ENCODE peak calls at places on chromosomes 11 and 22, in seven cellular contexts. X is left ventricle myocardium inferior, E is foreskin fibroblast, R is adrenal gland, I is lower leg skin, D is A549, P is tibial nerve. N is an unnamed sample.

GRCh38 chr11:75280770-75281468 is 40.3 kb downstream of the TPBGL start:
- DNase-seq in X (peak; percentile 15), E (no peak), R (no peak), I (peak; percentile 52), D (no peak), P (no peak), N (no peak)

GRCh38 chr11:102733232-102733875 is 8.6 kb upstream of the MMP8 start:
- DNase-seq in X (peak; percentile 19), E (peak; percentile 74), R (peak; percentile 24), I (no peak), D (peak; percentile 64), P (peak; percentile 14), N (no peak)

GRCh38 chr11:126430581-126431320 is 75.3 kb downstream of the ST3GAL4 start:
- DNase-seq in X (no peak), E (peak; percentile 25), R (no peak), I (no peak), D (no peak), P (no peak), N (no peak)

GRCh38 chr11:119343726-119344125 is 2.8 kb downstream of the MFRP start:
- DNase-seq in X (no peak), E (no peak), R (no peak), I (no peak), D (no peak), P (no peak), N (no peak)

GRCh38 chr22:41910599-41911291 is 4.1 kb downstream of the SHISA8 start:
- DNase-seq in X (peak; percentile 56), E (peak; percentile 62), R (peak; percentile 71), I (no peak), D (no peak), P (peak; percentile 25), N (no peak)

GRCh38 chr11:8291421-8292350 is 28.0 kb upstream of the LMO1 start:
- DNase-seq in X (no peak), E (no peak), R (peak; percentile 6), I (peak; percentile 66), D (no peak), P (no peak), N (no peak)

GRCh38 chr11:113261709-113262475 is 52.5 kb upstream of the TTC12 start:
- DNase-seq in X (no peak), E (no peak), R (peak; percentile 56), I (peak; percentile 45), D (no peak), P (no peak), N (no peak)

GRCh38 chr11:57425565-57426438 is 1.1 kb downstream of the SLC43A3 start:
- DNase-seq in X (peak; percentile 65), E (peak; percentile 58), R (peak; percentile 23), I (peak; percentile 94), D (no peak), P (peak; percentile 43), N (no peak)

GRCh38 chr22:19663286-19663815 is 51.0 kb upstream of the SEPTIN5 start:
- DNase-seq in X (peak; percentile 80), E (peak; percentile 83), R (peak; percentile 68), I (peak; percentile 92), D (no peak), P (no peak), N (peak; percentile 54)

GRCh38 chr11:44623716-44624491 is 58.4 kb downstream of the CD82 start:
- DNase-seq in X (no peak), E (no peak), R (peak; percentile 16), I (peak; percentile 84), D (no peak), P (no peak), N (no peak)

GRCh38 chr11:126521196-126521595 is 165.7 kb downstream of the ST3GAL4 start:
- DNase-seq in X (no peak), E (no peak), R (no peak), I (no peak), D (no peak), P (no peak), N (no peak)

GRCh38 chr22:40332319-40332781 is 13.9 kb upstream of the ADSL start:
- DNase-seq in X (no peak), E (peak; percentile 68), R (no peak), I (no peak), D (no peak), P (no peak), N (no peak)

GRCh38 chr11:128576555-128576954 is 10.8 kb downstream of the ETS1 start:
- DNase-seq in X (no peak), E (no peak), R (no peak), I (no peak), D (no peak), P (no peak), N (no peak)

GRCh38 chr22:28435960-28436359 is 243.7 kb downstream of the TTC28 start:
- DNase-seq in X (no peak), E (no peak), R (no peak), I (no peak), D (no peak), P (no peak), N (no peak)

GRCh38 chr11:45909594-45910475 is 2.8 kb upstream of the FREY1 start:
- DNase-seq in X (no peak), E (no peak), R (no peak), I (no peak), D (no peak), P (no peak), N (no peak)

GRCh38 chr11:74731301-74732094 is at the start of gene CHRDL2:
- DNase-seq in X (no peak), E (peak; percentile 55), R (no peak), I (peak; percentile 76), D (peak; percentile 30), P (no peak), N (no peak)

GRCh38 chr11:2525166-2525861 is 80.5 kb downstream of the KCNQ1 start:
- DNase-seq in X (peak; percentile 9), E (no peak), R (peak; percentile 19), I (peak; percentile 78), D (no peak), P (peak; percentile 9), N (no peak)

GRCh38 chr11:2527621-2528291 is 82.9 kb downstream of the KCNQ1 start:
- DNase-seq in X (peak; percentile 14), E (no peak), R (peak; percentile 22), I (peak; percentile 85), D (no peak), P (peak; percentile 5), N (no peak)

GRCh38 chr11:2528301-2529050 is 83.7 kb downstream of the KCNQ1 start:
- DNase-seq in X (no peak), E (no peak), R (peak; percentile 15), I (peak; percentile 76), D (no peak), P (no peak), N (no peak)

GRCh38 chr11:2525941-2526807 is 81.4 kb downstream of the KCNQ1 start:
- DNase-seq in X (peak; percentile 12), E (no peak), R (peak; percentile 21), I (peak; percentile 84), D (no peak), P (peak; percentile 3), N (no peak)

DNA sequence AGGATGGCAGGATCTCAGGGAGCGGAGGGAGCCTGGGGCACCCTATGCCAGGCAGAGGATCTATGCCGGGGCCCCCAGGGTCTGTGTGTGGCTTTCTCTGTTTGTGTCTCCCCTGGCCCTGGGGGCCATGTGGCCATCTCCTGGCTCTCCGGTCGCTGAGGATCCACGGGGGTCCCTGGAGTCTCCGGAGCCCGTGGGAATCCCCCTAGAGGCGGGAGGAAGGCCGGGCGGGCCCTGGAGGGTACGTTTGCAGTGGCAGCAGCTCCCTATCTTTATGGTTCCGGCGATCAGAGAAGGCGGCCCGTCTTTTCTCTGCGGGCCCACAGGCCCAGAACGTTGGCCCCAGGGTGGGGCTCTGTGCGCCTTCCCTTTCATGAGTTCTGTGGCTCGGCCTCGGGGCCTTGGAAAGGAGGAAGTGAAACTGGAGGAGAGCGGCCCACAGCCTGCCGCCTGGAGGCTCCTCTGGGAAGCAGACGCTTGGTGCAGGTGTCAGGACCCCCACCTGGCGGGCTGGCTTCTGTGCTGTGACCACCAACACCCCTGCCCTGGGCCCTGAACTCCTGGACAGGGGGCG is 82.1 kb downstream of the KCNQ1 start:
- DNase-seq in X (peak; percentile 37), E (no peak), R (peak; percentile 62), I (peak; percentile 90), D (no peak), P (peak; percentile 37), N (no peak)
- TF ChIP-seq CTCF in X (peak; percentile 12), E (no peak), R (peak; percentile 18), I (no peak), D (no peak), P (no peak), N (no peak)

DNA sequence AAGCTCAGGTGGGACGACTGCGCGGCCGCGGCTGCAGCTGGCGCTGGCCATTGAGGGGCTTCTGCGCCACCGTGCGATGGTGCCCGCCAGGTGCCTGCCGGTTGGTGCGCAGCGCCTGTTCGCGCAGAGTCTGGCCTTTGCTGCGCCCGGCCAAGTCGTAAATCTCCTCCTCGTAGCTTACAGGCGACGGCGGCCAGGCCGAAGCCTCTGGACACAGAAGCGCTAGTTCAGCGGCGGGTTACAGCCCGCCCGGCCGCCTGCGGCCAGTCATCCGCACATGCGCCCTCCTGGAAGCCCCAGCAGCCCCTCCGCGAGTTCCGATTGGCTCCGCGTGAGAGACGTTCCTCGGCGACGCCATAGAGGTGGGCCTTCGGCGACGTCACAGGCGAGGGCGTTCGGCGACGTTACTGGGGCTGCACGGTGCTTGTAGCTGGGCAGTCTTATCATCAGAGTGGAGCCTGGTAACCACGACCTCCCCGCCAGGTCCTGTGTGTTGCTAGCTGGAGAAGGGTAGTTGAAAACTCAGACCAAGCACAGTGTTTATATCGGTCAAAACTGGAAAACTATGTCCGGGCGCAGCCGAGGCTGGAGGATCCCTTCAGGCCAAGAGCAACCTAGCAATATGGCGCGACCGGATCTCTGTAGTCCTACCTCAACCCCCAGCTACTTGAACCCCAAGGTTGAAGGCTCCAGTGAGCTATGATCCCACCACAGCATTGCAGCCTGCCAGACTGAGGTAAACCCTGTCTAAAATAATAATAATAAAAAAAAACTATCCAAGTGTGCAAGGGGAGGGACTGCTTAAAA is 265.7 kb downstream of the OR4C45 start:
- DNase-seq in X (peak; percentile 21), E (no peak), R (no peak), I (no peak), D (no peak), P (no peak), N (no peak)
- TF ChIP-seq CTCF in X (no peak), E (no peak), R (no peak), I (no peak), D (no peak), P (no peak), N (no peak)

GRCh38 chr11:73383249-73384126 is 7.3 kb downstream of the RELT start:
- DNase-seq in X (no peak), E (peak; percentile 44), R (no peak), I (no peak), D (no peak), P (no peak), N (no peak)
- TF ChIP-seq CTCF in X (no peak), E (no peak), R (no peak), I (no peak), D (no peak), P (no peak), N (no peak)

DNA sequence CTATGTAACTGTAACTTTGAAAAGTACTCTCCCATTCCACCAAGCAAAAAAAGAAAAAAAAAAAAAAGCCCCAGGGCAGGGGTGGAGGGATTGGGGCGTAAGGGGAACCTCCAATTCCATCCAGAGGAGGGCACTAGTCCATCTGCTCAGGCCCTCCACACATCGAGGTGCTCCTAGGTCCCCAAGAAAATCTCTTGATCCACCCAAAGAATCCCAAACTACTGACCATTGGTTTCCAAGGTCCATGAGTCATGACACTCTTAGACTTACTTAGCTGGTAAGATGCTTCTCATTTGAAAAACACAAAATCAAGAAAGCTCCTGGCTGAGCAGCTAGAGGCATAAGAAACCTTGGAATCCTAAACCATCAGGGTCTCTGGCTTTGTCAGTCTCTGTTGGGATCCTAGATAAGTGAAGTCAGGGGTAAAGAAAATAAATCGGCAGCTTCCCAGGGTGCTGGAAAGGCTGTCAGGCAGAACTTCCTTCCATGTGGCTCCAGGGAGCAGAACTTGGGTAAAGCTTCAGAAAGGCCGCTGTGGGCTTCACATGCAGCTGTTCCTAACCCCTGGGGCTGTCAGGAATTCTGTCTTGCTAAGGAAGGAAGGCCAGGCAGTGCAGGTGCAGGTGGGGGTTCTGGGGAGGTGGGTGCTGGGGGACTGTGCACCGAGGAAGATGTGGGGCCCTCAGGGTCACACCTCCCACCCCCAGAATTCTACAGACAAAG is 49.4 kb upstream of the ADA2 start:
- DNase-seq in X (no peak), E (no peak), R (no peak), I (no peak), D (no peak), P (no peak), N (no peak)
- TF ChIP-seq CTCF in X (peak; percentile 37), E (no peak), R (no peak), I (no peak), D (no peak), P (no peak), N (no peak)

N was measured in AG09319.